ENCODE peak calls at places on chromosomes 16 and 17, in five cellular contexts. A is astrocyte of the cerebellum, I is skeletal muscle cell, W is NCI-H510A treated with DMSO at 0.1 percent for 48 hours, C is KBM-7. Q is an unnamed sample.

GRCh38 chr17:4940625-4941021 is 555 bp downstream of the RNF167 start:
- DNase-seq in W (no peak), A (no peak), I (no peak), C (no peak), Q (no peak)

GRCh38 chr17:62780951-62781350 is 27.2 kb downstream of the MARCHF10 start:
- DNase-seq in C (no peak), A (no peak), W (no peak), I (no peak), Q (no peak)

GRCh38 chr17:53525590-53525989 is 297.1 kb upstream of the KIF2B start:
- DNase-seq in I (no peak), C (no peak), W (no peak), A (no peak), Q (no peak)

GRCh38 chr17:11326492-11326891 is 85.5 kb downstream of the SHISA6 start:
- DNase-seq in I (no peak), W (no peak), A (no peak), C (no peak), Q (no peak)

GRCh38 chr17:149897-150575 is 12.7 kb downstream of the SCGB1C2 start:
- DNase-seq in W (no peak), A (no peak), I (no peak), C (no peak), Q (no peak)

GRCh38 chr17:6162216-6162615 is 92.0 kb downstream of the WSCD1 start:
- DNase-seq in I (no peak), W (no peak), A (no peak), C (no peak), Q (no peak)

GRCh38 chr17:57366558-57367351 is 110.4 kb downstream of the MSI2 start:
- DNase-seq in W (no peak), C (no peak), I (no peak), A (no peak), Q (no peak)

GRCh38 chr17:37476431-37477130 is 13.1 kb upstream of the DUSP14 start:
- DNase-seq in W (no peak), C (no peak), A (no peak), I (no peak), Q (no peak)

GRCh38 chr16:69917739-69918138 is 33.4 kb upstream of the CLEC18A start:
- DNase-seq in W (no peak), C (no peak), I (peak), A (peak), Q (no peak)

GRCh38 chr17:35011671-35012216 is 31.4 kb downstream of the LIG3 start:
- DNase-seq in C (no peak), W (peak), I (no peak), A (no peak), Q (no peak)

GRCh38 chr16:9484436-9484835 is 393.0 kb downstream of the HAPSTR1 start:
- DNase-seq in I (no peak), C (no peak), W (no peak), A (no peak), Q (no peak)

GRCh38 chr16:11992008-11992584 is 15.6 kb downstream of the SNX29 start:
- DNase-seq in W (no peak), I (no peak), C (no peak), A (no peak), Q (no peak)